ENCODE peak calls at places on chromosome 1, in five cellular contexts. J is transverse colon; V is choroid plexus epithelial cell; M is AG20443; X is activated CD4-positive, alpha-beta T cell treated with anti-CD3 and anti-CD28 coated beads, Interleukin-2, amount 50 U/mL, for 24 hours. Z is an unnamed sample.

GRCh38 chr1:65059930-65060538 is 88.0 kb upstream of the AK4 start:
- DNase-seq in J (no peak), X (no peak), V (peak), M (peak), Z (peak)

GRCh38 chr1:228308628-228309547 is 97.7 kb downstream of the TRIM11 start:
- DNase-seq in J (no peak), M (no peak), X (no peak), V (no peak), Z (no peak)

GRCh38 chr1:202862672-202863560 is 26.0 kb downstream of the RABIF start:
- DNase-seq in V (no peak), J (no peak), X (no peak), M (no peak), Z (no peak)

GRCh38 chr1:75908717-75909152 is 23.5 kb downstream of the ASB17 start:
- DNase-seq in M (peak), V (peak), J (no peak), X (no peak), Z (peak)

GRCh38 chr1:44890007-44890406 is 47.0 kb upstream of the PTCH2 start:
- DNase-seq in J (no peak), M (no peak), X (no peak), V (no peak), Z (peak)

GRCh38 chr1:110463695-110464094 is 12.7 kb downstream of the PROK1 start:
- DNase-seq in V (no peak), J (no peak), M (no peak), X (no peak), Z (no peak)

GRCh38 chr1:66489146-66489545 is 44.8 kb upstream of the SGIP1 start:
- DNase-seq in X (no peak), M (peak), J (no peak), V (peak), Z (no peak)

GRCh38 chr1:87513971-87514660 is 185.4 kb downstream of the LMO4 start:
- DNase-seq in X (no peak), M (no peak), J (no peak), V (no peak), Z (no peak)

GRCh38 chr1:232149302-232150201 is 480.4 kb downstream of the SIPA1L2 start:
- DNase-seq in V (peak), M (peak), J (no peak), X (no peak), Z (no peak)

GRCh38 chr1:232183266-232183800 is 446.6 kb downstream of the SIPA1L2 start:
- DNase-seq in J (no peak), V (no peak), M (no peak), X (no peak), Z (no peak)

GRCh38 chr1:111795401-111795800 is 39.7 kb downstream of the DDX20 start:
- DNase-seq in J (no peak), X (no peak), M (no peak), V (no peak), Z (no peak)

GRCh38 chr1:153533689-153534201 is 2.0 kb downstream of the S100A6 start:
- DNase-seq in J (peak), V (peak), X (no peak), M (peak), Z (peak)

GRCh38 chr1:30325999-30326398 is 397.4 kb downstream of the MATN1 start:
- DNase-seq in V (no peak), M (no peak), X (no peak), J (no peak), Z (no peak)

GRCh38 chr1:22462928-22463327 is 11.3 kb downstream of the ZBTB40 start:
- DNase-seq in M (no peak), V (no peak), X (no peak), J (no peak), Z (no peak)

GRCh38 chr1:226638001-226638601 is 89.5 kb downstream of the STUM start:
- DNase-seq in J (peak), M (no peak), X (no peak), V (no peak), Z (no peak)

GRCh38 chr1:1088801-1089680 is 14.9 kb upstream of the RNF223 start:
- DNase-seq in X (no peak), J (peak), V (no peak), M (no peak), Z (no peak)

GRCh38 chr1:230501845-230502244 is 75.7 kb upstream of the PGBD5 start:
- DNase-seq in V (peak), X (no peak), M (no peak), J (peak), Z (no peak)

Z was measured in astrocyte of the hippocampus.